ENCODE peak calls at places on chromosomes 11 and 22, in six cellular contexts. C is GM12878, M is K562, Z is HCT116, A is H1, P is SK-N-SH. Y is an unnamed sample.

GRCh38 chr11:29318134-29318845 is 698.5 kb downstream of the KCNA4 start:
- DNase-seq in C (no peak), M (no peak), Z (no peak), A (no peak), P (no peak), Y (no peak)

GRCh38 chr11:127609025-127609788 is 608.6 kb upstream of the KIRREL3 start:
- DNase-seq in C (no peak), M (no peak), Z (no peak), A (no peak), P (no peak), Y (no peak)

GRCh38 chr11:19345848-19346681 is 105.3 kb upstream of the E2F8 start:
- DNase-seq in C (no peak), M (peak; percentile 19), Z (no peak), A (no peak), P (peak; percentile 84), Y (no peak)

GRCh38 chr22:30435674-30436126 is 10.1 kb downstream of the MTFP1 start:
- DNase-seq in C (no peak), M (no peak), Z (peak; percentile 79), A (no peak), P (no peak), Y (no peak)

GRCh38 chr11:32440372-32440888 is 5.1 kb upstream of the WT1 start:
- DNase-seq in C (no peak), M (no peak), Z (no peak), A (no peak), P (no peak), Y (no peak)

GRCh38 chr22:28328751-28329150 is 350.9 kb downstream of the TTC28 start:
- DNase-seq in C (no peak), M (no peak), Z (no peak), A (no peak), P (no peak), Y (no peak)

GRCh38 chr11:12053606-12054361 is 45.4 kb upstream of the DKK3 start:
- DNase-seq in C (no peak), M (no peak), Z (no peak), A (no peak), P (no peak), Y (no peak)

GRCh38 chr11:135008001-135008405 is 596.0 kb upstream of the B3GAT1 start:
- DNase-seq in C (no peak), M (no peak), Z (no peak), A (no peak), P (peak; percentile 43), Y (no peak)

GRCh38 chr11:66713746-66714480 is 15.1 kb downstream of the SPTBN2 start:
- DNase-seq in C (no peak), M (no peak), Z (no peak), A (no peak), P (no peak), Y (no peak)

GRCh38 chr11:60165538-60165937 is 17.3 kb downstream of the MS4A6A start:
- DNase-seq in C (no peak), M (no peak), Z (no peak), A (no peak), P (no peak), Y (no peak)

GRCh38 chr22:26479043-26479791 is 4.4 kb downstream of the HPS4 start:
- DNase-seq in C (no peak), M (peak; percentile 26), Z (no peak), A (no peak), P (no peak), Y (no peak)

GRCh38 chr11:90476442-90477007 is 253.7 kb upstream of the CHORDC1 start:
- DNase-seq in C (peak; percentile 8), M (no peak), Z (peak; percentile 21), A (peak; percentile 38), P (peak; percentile 2), Y (peak; percentile 85)

GRCh38 chr11:29780756-29781155 is 236.1 kb downstream of the KCNA4 start:
- DNase-seq in C (no peak), M (no peak), Z (no peak), A (no peak), P (no peak), Y (no peak)

GRCh38 chr11:27183672-27184457 is 143.2 kb downstream of the BBOX1 start:
- DNase-seq in C (peak; percentile 12), M (peak; percentile 39), Z (peak; percentile 51), A (no peak), P (peak; percentile 25), Y (no peak)

GRCh38 chr11:106233191-106233590 is 155.7 kb downstream of the AASDHPPT start:
- DNase-seq in C (no peak), M (no peak), Z (no peak), A (no peak), P (no peak), Y (no peak)

GRCh38 chr11:86153439-86153838 is 84.6 kb upstream of the PICALM start:
- DNase-seq in C (no peak), M (no peak), Z (no peak), A (no peak), P (no peak), Y (no peak)

GRCh38 chr22:38700271-38700788 is 413 bp downstream of the JOSD1 start:
- DNase-seq in C (no peak), M (peak; percentile 64), Z (no peak), A (no peak), P (peak; percentile 82), Y (no peak)

GRCh38 chr11:121794671-121795070 is 321.3 kb downstream of the BLID start:
- DNase-seq in C (no peak), M (no peak), Z (no peak), A (no peak), P (no peak), Y (peak; percentile 25)

GRCh38 chr11:66626926-66627325 is 10.5 kb downstream of the RBM14 start:
- DNase-seq in C (no peak), M (no peak), Z (no peak), A (no peak), P (no peak), Y (no peak)

GRCh38 chr11:64661146-64661545 is 61.9 kb downstream of the NRXN2 start:
- DNase-seq in C (no peak), M (no peak), Z (no peak), A (no peak), P (no peak), Y (no peak)

GRCh38 chr22:24424001-24424900 is 3.1 kb upstream of the ADORA2A start:
- DNase-seq in C (no peak), M (no peak), Z (no peak), A (no peak), P (no peak), Y (no peak)

GRCh38 chr11:693415-693831 is 1.6 kb downstream of the DEAF1 start:
- DNase-seq in C (no peak), M (no peak), Z (no peak), A (no peak), P (no peak), Y (no peak)

GRCh38 chr11:68026391-68027105 is 3.9 kb upstream of the NDUFS8 start:
- DNase-seq in C (no peak), M (no peak), Z (no peak), A (no peak), P (no peak), Y (no peak)

GRCh38 chr11:68031136-68031459 is 617 bp downstream of the NDUFS8 start:
- DNase-seq in C (no peak), M (no peak), Z (no peak), A (no peak), P (no peak), Y (no peak)

GRCh38 chr11:68030318-68031135 is at the start of gene NDUFS8:
- DNase-seq in C (peak; percentile 97), M (peak; percentile 100), Z (peak; percentile 99), A (peak; percentile 96), P (peak; percentile 99), Y (peak; percentile 100)

GRCh38 chr11:68027667-68028066 is 2.8 kb upstream of the NDUFS8 start:
- DNase-seq in C (no peak), M (no peak), Z (no peak), A (no peak), P (no peak), Y (no peak)

GRCh38 chr11:68028802-68029475 is 1.5 kb upstream of the NDUFS8 start:
- DNase-seq in C (no peak), M (no peak), Z (no peak), A (no peak), P (no peak), Y (no peak)
- TF ChIP-seq JUND in C (no peak), M (no peak), Z (no peak), A (no peak), P (peak; percentile 30), Y (no peak)

DNA sequence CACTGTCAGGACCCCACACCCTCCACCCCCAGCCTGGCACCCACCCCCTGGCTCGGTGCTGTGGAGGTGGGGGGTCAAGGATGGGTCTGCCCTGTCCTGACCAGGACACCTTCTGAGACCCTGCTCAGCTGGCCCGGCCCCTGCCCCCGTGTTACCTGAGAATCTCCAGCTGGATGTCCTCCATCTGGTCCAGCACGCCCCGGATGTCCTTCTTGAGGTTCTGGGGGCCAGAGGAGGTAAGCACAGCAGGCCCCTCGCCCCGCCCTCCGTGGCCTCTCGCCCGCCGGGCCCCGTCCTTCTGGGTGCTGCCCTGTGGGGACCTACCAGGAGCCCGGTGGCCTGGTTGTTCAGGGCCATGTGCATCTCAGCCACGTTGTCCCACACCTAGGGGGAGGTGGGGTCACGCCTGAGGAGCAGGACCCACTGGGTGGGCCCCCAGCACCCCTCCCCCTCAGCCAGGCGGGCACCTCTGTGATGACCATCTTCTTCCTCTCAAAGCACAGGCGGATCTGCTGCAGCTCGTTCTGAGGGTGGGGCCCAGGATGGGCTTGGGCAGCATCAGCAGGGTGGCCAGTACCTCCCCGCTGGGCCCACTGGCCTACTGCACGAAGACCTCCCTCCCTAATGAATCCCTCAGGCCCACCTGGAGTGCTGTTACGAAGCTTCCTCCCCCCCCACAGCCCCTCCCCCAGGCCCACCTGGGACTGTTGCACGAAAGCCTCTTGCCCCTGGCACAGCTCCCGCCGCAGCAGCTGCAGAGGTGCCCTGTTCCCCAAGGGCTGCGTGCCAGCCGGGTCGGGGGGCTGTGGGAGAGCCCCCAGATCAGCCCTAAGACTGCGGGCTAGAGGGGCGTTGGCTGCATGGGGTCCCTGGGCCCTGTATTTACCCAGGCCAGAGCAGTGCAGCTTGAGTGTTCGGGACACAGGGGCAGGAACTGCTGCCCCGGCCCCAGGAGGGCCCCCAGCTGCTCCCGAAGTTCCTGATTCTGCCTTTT is 1.3 kb downstream of the CCDC188 start:
- DNase-seq in C (no peak), M (no peak), Z (no peak), A (no peak), P (no peak), Y (no peak)
- TF ChIP-seq JUND in C (no peak), M (no peak), Z (no peak), A (no peak), P (no peak), Y (no peak)

DNA sequence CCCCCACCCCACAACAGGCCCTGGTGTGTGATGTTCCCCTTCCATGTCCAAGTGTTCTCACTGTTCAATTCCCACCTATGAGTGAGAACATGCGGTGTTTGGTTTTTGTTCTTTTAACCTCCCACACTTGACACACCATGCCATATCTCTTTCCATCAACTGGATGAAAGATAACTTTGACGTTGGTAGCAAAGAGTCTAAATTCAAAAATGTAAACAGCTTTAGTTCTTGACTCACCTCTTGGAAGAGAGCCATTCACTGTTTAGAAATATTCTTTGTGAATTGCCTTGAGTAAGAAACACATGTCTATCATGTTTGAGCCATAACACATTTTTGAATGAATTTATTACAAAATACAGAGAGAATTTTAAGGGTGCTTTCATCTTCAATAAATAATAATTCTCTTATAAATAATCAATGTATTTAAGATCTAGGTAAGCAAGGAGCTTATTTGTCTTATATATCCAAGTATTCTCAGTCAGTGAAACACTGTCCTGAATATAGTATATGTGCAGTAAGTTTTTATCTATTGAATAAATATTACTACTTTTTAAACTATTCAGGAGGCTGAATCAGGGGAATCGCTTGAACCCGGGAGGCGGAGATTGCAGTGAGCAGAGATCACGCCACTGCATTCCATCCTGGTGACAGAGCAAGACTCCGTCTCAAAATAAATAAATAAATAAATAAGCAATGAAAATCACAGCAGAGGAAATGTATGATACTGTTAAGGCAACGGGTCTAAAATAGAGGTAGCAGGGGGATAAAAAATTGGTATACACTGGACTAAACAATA is 6.7 kb downstream of the CARD18 start:
- DNase-seq in C (no peak), M (no peak), Z (no peak), A (no peak), P (no peak), Y (no peak)
- TF ChIP-seq JUND in C (no peak), M (no peak), Z (no peak), A (no peak), P (no peak), Y (no peak)

GRCh38 chr11:2923446-2924375 is 5.5 kb downstream of the PHLDA2 start:
- DNase-seq in C (no peak), M (no peak), Z (no peak), A (no peak), P (peak; percentile 72), Y (no peak)
- TF ChIP-seq JUND in C (no peak), M (no peak), Z (no peak), A (no peak), P (no peak), Y (no peak)

Y was measured in T47D.